ENCODE peak calls at places on chromosomes 7 and 10, in five cellular contexts. L, I, T, K and X are unnamed samples.

GRCh38 chr10:66929375-66929774 is 3.5 kb downstream of the LRRTM3 start:
- DNase-seq in L (no peak), T (no peak), I (no peak), K (no peak), X (no peak)

GRCh38 chr7:16026253-16027020 is 340.0 kb upstream of the MEOX2 start:
- DNase-seq in L (peak), K (no peak), I (peak), T (no peak), X (no peak)

GRCh38 chr7:123863461-123863860 is 18.5 kb downstream of the HYAL4 start:
- DNase-seq in T (no peak), L (no peak), K (no peak), I (no peak), X (no peak)

GRCh38 chr10:91593366-91593765 is 39.5 kb downstream of the PPP1R3C start:
- DNase-seq in T (no peak), L (no peak), I (no peak), K (no peak), X (no peak)

GRCh38 chr10:106355450-106355849 is 809.1 kb downstream of the SORCS1 start:
- DNase-seq in K (no peak), T (no peak), L (no peak), I (no peak), X (peak)

GRCh38 chr7:16431646-16432424 is 10.5 kb upstream of the CRPPA start:
- DNase-seq in I (peak), K (no peak), T (no peak), L (no peak), X (peak)

GRCh38 chr10:89837173-89838001 is 136.0 kb downstream of the KIF20B start:
- DNase-seq in L (peak), K (no peak), T (no peak), I (no peak), X (no peak)

GRCh38 chr10:129965940-129966339 is 1.9 kb upstream of the EBF3 start:
- DNase-seq in L (no peak), K (no peak), I (no peak), T (no peak), X (no peak)

GRCh38 chr7:98211221-98211675 is at the start of gene BHLHA15:
- DNase-seq in K (no peak), T (no peak), L (no peak), I (no peak), X (peak)
- H3K4me3 ChIP-seq in K (peak), T (peak), L (peak), I (peak), X (no peak)

DNA sequence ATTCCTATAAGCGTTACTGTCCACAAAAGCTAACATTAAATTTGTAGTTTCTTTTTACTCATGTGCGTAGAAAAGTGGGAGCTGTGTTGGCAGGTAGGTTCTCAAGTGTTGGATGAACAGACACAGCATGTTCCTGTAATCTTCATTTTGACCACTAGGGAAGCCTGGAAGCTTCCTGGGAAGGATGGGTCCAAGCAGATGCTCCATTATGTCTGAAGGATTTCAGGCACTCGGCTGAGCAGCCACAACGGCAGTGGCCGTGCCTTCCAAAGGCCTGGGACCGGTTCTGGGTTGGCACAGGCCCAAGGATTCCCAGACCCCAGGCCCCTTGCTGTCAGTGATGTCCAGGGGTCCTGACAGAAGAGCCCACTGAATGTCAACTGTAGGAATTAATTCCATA is 386.3 kb downstream of the TNS3 start:
- DNase-seq in K (no peak), I (no peak), L (no peak), T (no peak), X (peak)
- H2BK15ac ChIP-seq in K (no peak), I (no peak), L (no peak), T (no peak), X (no peak)

GRCh38 chr7:77799078-77799964 is 748 bp downstream of the PHTF2 start:
- DNase-seq in I (peak), L (peak), K (peak), T (no peak), X (peak)

GRCh38 chr7:77800158-77800557 is 1.6 kb downstream of the PHTF2 start:
- DNase-seq in I (peak), L (peak), K (no peak), T (no peak), X (no peak)

GRCh38 chr7:77802557-77803410 is 4.2 kb downstream of the PHTF2 start:
- DNase-seq in T (no peak), L (no peak), I (no peak), K (no peak), X (no peak)

GRCh38 chr7:77798394-77799077 is at the start of the genes PHTF2 and TMEM60:
- DNase-seq in I (peak), T (peak), K (peak), L (peak), X (peak)

DNA sequence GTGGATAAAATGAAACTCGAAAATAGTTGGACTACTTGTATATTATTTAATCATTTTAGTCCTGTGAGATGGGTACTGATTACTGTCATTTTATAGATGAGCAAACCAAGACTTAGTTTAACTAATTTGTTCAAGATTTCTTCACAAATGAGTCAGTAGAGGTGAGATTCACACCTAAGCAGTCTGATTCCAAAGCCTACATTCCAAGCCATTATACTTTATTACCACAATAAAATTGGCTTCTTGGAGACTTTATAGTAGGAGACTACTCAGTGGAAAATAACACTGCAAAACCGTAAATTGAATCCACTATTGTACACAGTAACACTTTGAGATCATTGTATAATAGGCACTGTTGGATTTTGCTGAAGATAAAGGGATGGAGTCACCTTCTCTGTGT is 2.2 kb downstream of the PHTF2 start:
- DNase-seq in I (no peak), L (no peak), T (no peak), K (no peak), X (no peak)
- H3K4me3 ChIP-seq in I (no peak), L (no peak), T (no peak), K (no peak), X (no peak)

GRCh38 chr10:93221521-93221920 is 147.8 kb downstream of the CYP26A1 start:
- DNase-seq in T (no peak), K (no peak), I (no peak), L (no peak), X (no peak)
- H2BK15ac ChIP-seq in T (no peak), K (no peak), I (no peak), L (no peak), X (no peak)

GRCh38 chr7:47255007-47255406 is 326.9 kb downstream of the TNS3 start:
- DNase-seq in K (no peak), L (no peak), T (no peak), I (no peak), X (no peak)
- H3K4me3 ChIP-seq in K (no peak), L (no peak), T (no peak), I (no peak), X (no peak)

DNA sequence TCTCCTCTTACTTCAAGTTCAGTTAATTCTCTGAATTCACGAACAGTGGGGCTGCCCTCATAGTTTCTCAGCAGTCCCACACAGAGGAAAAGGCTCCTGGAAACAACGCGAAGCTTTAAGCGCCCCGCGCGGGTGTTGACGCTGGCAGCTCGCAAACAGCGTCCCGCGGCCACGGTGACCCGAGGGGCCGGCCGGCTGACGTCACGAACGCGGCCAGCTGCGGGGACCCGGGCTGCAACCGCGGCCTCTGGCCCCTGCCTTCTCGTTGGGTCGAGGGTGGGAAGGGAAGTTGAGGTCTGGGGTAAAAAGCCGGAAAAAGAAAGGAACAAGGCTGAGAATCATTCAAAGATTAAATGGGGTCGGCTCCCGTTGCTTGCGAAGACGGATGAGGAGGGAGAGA is 7.2 kb upstream of the FEZF1 start:
- DNase-seq in I (no peak), T (no peak), K (no peak), L (no peak), X (peak)
- H2BK15ac ChIP-seq in I (no peak), T (no peak), K (no peak), L (no peak), X (no peak)

GRCh38 chr7:31975546-31975945 is 94.7 kb downstream of the PDE1C start:
- DNase-seq in K (no peak), I (no peak), L (no peak), T (no peak), X (no peak)
- H3K4me3 ChIP-seq in K (no peak), I (no peak), L (no peak), T (no peak), X (no peak)

GRCh38 chr7:93051660-93052059 is 66.1 kb downstream of the SAMD9 start:
- DNase-seq in K (no peak), L (no peak), T (no peak), I (no peak), X (no peak)

GRCh38 chr7:93053946-93054943 is 63.5 kb downstream of the SAMD9 start:
- DNase-seq in I (no peak), K (no peak), T (no peak), L (no peak), X (no peak)

GRCh38 chr7:93053209-93053945 is 64.4 kb downstream of the SAMD9 start:
- DNase-seq in K (no peak), I (no peak), T (no peak), L (no peak), X (no peak)

GRCh38 chr7:93055543-93056107 is 62.2 kb downstream of the SAMD9 start:
- DNase-seq in I (peak), K (no peak), T (no peak), L (peak), X (peak)

DNA sequence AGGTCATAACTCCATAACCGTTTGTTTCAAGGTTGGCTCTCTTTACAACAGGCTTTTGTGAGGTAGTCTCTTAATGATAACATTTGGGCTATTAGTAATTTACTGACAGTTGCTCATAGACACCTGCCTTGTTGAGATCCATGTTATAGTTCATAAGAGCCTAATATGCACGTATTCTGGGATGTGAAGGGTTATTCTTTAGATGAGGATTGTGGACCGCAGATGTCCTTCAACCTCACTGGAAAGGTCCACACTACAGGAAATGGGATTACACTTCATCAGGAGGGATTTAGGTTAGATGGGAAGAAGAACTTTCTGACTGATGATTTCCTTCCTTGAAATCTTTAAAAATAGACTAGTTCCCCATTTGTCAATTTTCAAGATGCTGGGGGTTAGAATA is 62.8 kb downstream of the SAMD9 start:
- DNase-seq in I (no peak), T (no peak), K (no peak), L (no peak), X (no peak)
- H2BK15ac ChIP-seq in I (no peak), T (no peak), K (no peak), L (peak), X (no peak)

DNA sequence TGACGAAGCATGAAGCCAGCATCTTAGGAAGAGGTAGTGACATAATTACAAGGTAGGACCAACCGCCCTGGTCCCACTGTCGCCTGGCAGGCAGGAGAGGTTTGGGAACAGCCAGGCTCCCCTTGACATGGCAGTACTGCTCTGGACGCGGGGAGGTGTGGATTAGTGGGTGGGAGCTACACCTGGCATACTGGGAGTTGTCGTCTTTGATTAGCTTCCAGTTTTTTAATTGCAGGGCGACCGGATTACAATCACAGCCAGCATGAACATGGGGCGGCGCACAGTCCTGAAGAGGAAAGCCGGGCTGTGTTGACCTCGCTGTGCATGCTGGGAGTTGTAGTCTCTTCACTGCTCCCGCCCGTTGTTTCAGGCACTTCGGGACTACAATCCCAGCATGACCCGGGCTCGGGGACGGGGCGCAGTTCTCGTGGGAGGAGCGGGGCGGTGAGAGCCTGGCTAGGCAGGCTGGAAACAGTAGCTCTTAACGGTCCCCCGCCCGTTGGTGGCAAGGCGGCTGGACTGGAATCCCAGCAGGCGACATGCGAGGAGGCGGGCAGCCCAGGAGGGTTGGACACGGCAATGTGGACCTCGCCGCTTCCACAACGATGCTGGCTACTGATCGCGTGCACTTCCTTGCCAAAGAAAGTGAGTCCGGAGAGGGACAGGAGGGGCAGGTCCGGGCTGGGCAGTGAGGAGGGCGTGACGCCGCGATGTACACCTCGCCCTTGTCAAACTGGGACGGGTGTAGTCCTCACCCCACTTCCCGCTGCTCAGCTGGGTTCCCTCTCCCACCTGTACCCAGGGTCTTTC is 98.0 kb upstream of the ZNF722 start:
- DNase-seq in K (no peak), I (no peak), T (no peak), L (no peak), X (no peak)
- H3K4me3 ChIP-seq in K (no peak), I (peak), T (no peak), L (no peak), X (no peak)